ENCODE peak calls at places on chromosomes 1 and 21, in six cellular contexts. H is H1, B is IMR-90, G is neuronal stem cell, A is mesenchymal stem cell, I is trophoblast cell. X is an unnamed sample.

GRCh38 chr1:84272401-84272800 is 29.1 kb upstream of the SAMD13 start:
- DNase-seq in H (no peak), B (no peak), G (no peak), A (no peak), I (peak; percentile 35), X (peak; percentile 38)

GRCh38 chr1:176770066-176770465 is 307.1 kb downstream of the PAPPA2 start:
- DNase-seq in H (no peak), B (no peak), G (no peak), A (no peak), I (peak; percentile 50), X (no peak)

GRCh38 chr1:236403905-236404696 is 10.0 kb downstream of the EDARADD start:
- DNase-seq in H (no peak), B (no peak), G (no peak), A (no peak), I (no peak), X (no peak)

GRCh38 chr1:160672118-160672517 is 25.3 kb upstream of the SLAMF1 start:
- DNase-seq in H (no peak), B (no peak), G (no peak), A (no peak), I (no peak), X (no peak)

GRCh38 chr1:172823534-172823933 is 164.6 kb downstream of the FASLG start:
- DNase-seq in H (no peak), B (peak; percentile 68), G (no peak), A (peak; percentile 73), I (no peak), X (no peak)

GRCh38 chr1:67710417-67710816 is 25.4 kb downstream of the GADD45A start:
- DNase-seq in H (no peak), B (peak; percentile 84), G (no peak), A (peak; percentile 64), I (no peak), X (no peak)

GRCh38 chr21:34836933-34837505 is 168.2 kb downstream of the CLIC6 start:
- DNase-seq in H (no peak), B (no peak), G (no peak), A (no peak), I (no peak), X (no peak)

GRCh38 chr1:201703646-201704438 is 125.1 kb upstream of the IPO9 start:
- DNase-seq in H (peak; percentile 94), B (peak; percentile 77), G (peak; percentile 80), A (peak; percentile 84), I (peak; percentile 90), X (peak; percentile 90)

GRCh38 chr21:16707274-16707673 is 805.6 kb upstream of the CXADR start:
- DNase-seq in H (no peak), B (no peak), G (no peak), A (no peak), I (no peak), X (no peak)

GRCh38 chr1:64493864-64494263 is 23.9 kb downstream of the CACHD1 start:
- DNase-seq in H (peak; percentile 74), B (no peak), G (peak; percentile 84), A (no peak), I (no peak), X (peak; percentile 94)

GRCh38 chr21:46191257-46191685 is 7.0 kb upstream of the SPATC1L start:
- DNase-seq in H (no peak), B (peak; percentile 85), G (no peak), A (peak; percentile 86), I (peak; percentile 34), X (peak; percentile 25)

GRCh38 chr1:96464991-96465875 is 256.4 kb upstream of the PTBP2 start:
- DNase-seq in H (no peak), B (peak; percentile 80), G (no peak), A (no peak), I (no peak), X (no peak)

GRCh38 chr1:225651872-225652725 is 824 bp downstream of the ENAH start:
- DNase-seq in H (peak; percentile 44), B (no peak), G (peak; percentile 35), A (peak; percentile 60), I (no peak), X (no peak)

GRCh38 chr1:162530318-162530984 is 31.1 kb upstream of the UAP1 start:
- DNase-seq in H (peak; percentile 56), B (peak; percentile 22), G (peak; percentile 15), A (no peak), I (no peak), X (peak; percentile 67)

GRCh38 chr1:246153796-246154212 is 353.3 kb downstream of the SMYD3 start:
- DNase-seq in H (no peak), B (peak; percentile 50), G (no peak), A (peak; percentile 72), I (no peak), X (no peak)

GRCh38 chr1:51237714-51238403 is 1.8 kb downstream of the RNF11 start:
- DNase-seq in H (no peak), B (peak; percentile 69), G (peak; percentile 23), A (peak; percentile 56), I (peak; percentile 42), X (no peak)

GRCh38 chr1:47302472-47302871 is 11.5 kb downstream of the STIL start:
- DNase-seq in H (no peak), B (no peak), G (no peak), A (no peak), I (no peak), X (no peak)

GRCh38 chr1:229454056-229454455 is 20.2 kb upstream of the ACTA1 start:
- DNase-seq in H (no peak), B (no peak), G (no peak), A (no peak), I (no peak), X (no peak)

GRCh38 chr1:78533536-78533935 is 42.8 kb downstream of the PTGFR start:
- DNase-seq in H (no peak), B (no peak), G (no peak), A (no peak), I (no peak), X (no peak)

GRCh38 chr1:169460193-169460833 is 25.4 kb downstream of the SLC19A2 start:
- DNase-seq in H (peak; percentile 69), B (peak; percentile 28), G (no peak), A (no peak), I (no peak), X (peak; percentile 66)

GRCh38 chr1:203126866-203127671 is 457 bp upstream of the ADORA1 start:
- DNase-seq in H (peak; percentile 49), B (peak; percentile 4), G (no peak), A (peak; percentile 51), I (no peak), X (peak; percentile 24)

GRCh38 chr1:176628775-176629174 is 165.8 kb downstream of the PAPPA2 start:
- DNase-seq in H (no peak), B (no peak), G (no peak), A (no peak), I (no peak), X (no peak)

GRCh38 chr1:229058111-229058551 is 212.8 kb upstream of the RAB4A start:
- DNase-seq in H (no peak), B (no peak), G (no peak), A (no peak), I (no peak), X (no peak)

DNA sequence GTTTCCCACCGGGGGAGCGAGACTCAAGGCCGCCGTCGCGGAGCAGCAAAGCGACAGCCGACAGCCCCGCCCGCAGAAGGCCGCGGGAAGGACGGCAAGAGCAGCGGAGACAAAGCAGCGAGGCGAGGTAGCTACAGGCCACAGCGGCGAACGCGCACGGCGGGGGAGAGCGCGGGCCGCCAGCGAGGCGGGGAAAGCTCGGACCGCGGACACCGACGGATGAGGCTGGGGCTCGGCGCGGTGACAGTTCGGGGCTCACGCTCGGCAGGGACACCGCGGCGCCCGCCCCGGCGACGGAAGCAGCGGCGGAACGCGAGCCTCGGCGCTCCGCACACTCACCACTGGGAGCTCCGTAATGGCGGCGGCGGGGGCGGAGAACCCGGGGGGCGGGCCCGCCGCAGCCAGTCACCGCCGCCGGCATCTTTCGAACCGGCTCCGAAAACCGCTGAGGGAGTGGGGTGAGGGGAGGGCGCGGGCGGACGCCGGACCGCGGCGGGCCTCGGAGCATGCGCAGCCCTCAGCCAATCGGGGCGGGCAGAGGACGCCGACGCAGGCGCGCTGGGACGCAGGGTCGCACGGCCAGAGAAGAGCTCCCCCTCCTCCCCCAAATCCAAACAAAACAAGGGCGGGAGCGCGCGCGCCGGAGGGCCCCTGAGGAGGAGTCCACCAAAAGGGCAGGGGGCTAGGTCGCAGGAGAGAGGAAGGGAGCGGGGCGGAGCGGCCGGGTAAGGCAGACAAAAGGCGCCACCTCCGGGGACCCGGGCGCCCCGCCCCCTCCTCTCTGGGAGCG is 602 bp downstream of the HP1BP3 start:
- DNase-seq in H (peak; percentile 96), B (peak; percentile 92), G (peak; percentile 98), A (peak; percentile 95), I (peak; percentile 96), X (peak; percentile 97)
- H2BK120ac ChIP-seq in H (no peak overlapping the region), B (peak overlapping the region; percentile 24), G (peak overlapping the region; percentile 47), A (peak overlapping the region; percentile 94), I (peak overlapping the region; percentile 96), X (no peak overlapping the region)

GRCh38 chr1:151854658-151855057 is 1.1 kb upstream of the THEM5 start:
- DNase-seq in H (no peak), B (no peak), G (no peak), A (no peak), I (no peak), X (no peak)

GRCh38 chr1:151853411-151853930 is at the start of gene THEM5:
- DNase-seq in H (no peak), B (no peak), G (no peak), A (no peak), I (peak; percentile 20), X (no peak)

GRCh38 chr1:151849871-151850270 is 3.6 kb downstream of the THEM5 start:
- DNase-seq in H (no peak), B (no peak), G (no peak), A (no peak), I (no peak), X (no peak)

GRCh38 chr1:151852733-151853132 is 779 bp downstream of the THEM5 start:
- DNase-seq in H (no peak), B (no peak), G (no peak), A (no peak), I (no peak), X (no peak)

DNA sequence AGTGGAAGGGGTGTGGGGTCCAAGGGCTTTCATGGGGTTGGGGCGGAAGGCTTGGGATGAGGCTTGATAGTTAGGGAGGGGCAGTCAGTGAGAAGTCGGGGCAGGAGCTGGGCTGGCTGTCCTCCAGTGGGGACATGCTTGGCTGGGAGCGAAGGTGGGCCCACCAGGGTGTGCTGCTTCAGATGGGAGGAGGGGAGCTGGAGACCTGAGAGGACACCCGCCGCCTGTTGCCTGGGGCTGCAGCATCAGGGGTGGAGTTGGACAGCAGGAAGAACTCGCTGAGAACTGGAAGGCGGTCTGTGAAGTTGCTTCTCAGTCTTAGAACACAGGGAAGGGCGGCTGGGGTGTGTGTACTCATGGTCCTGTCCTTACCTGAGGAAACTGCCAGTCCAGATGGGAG is 1.6 kb downstream of the THEM5 start:
- DNase-seq in H (no peak), B (no peak), G (no peak), A (no peak), I (no peak), X (no peak)
- H4K8ac ChIP-seq in H (no peak overlapping the region), B (no peak overlapping the region), G (no peak overlapping the region), A (no peak overlapping the region), I (no peak overlapping the region), X (no peak overlapping the region)

GRCh38 chr1:147669475-147670318 is 627 bp downstream of the ACP6 start:
- DNase-seq in H (peak; percentile 77), B (peak; percentile 47), G (peak; percentile 54), A (peak; percentile 77), I (peak; percentile 66), X (peak; percentile 69)
- H3K18ac ChIP-seq in H (peak overlapping the region; percentile 38), B (peak overlapping the region; percentile 48), G (peak overlapping the region; percentile 96), A (peak overlapping the region; percentile 69), I (peak overlapping the region; percentile 8), X (peak overlapping the region; percentile 68)

GRCh38 chr1:243548516-243548915 is 292.7 kb downstream of the SDCCAG8 start:
- DNase-seq in H (no peak), B (no peak), G (no peak), A (no peak), I (peak; percentile 65), X (no peak)
- H2BK120ac ChIP-seq in H (no peak overlapping the region), B (no peak overlapping the region), G (no peak overlapping the region), A (no peak overlapping the region), I (no peak overlapping the region), X (no peak overlapping the region)